ENCODE peak calls at places on chromosomes 3 and 15, in four cellular contexts. Z, V, Y and X are unnamed samples.

GRCh38 chr3:49133226-49133951 is 539 bp upstream of the LAMB2 start:
- DNase-seq in Z (peak), V (no peak), Y (peak), X (peak)

GRCh38 chr3:52277071-52277964 is 1.1 kb downstream of the WDR82 start:
- DNase-seq in Z (peak), V (peak), Y (peak), X (peak)

GRCh38 chr3:108602249-108602934 is 12.9 kb downstream of the DZIP3 start:
- DNase-seq in Z (peak), V (no peak), Y (no peak), X (no peak)

GRCh38 chr3:127406309-127407025 is 118.6 kb upstream of the PRR20G start:
- DNase-seq in Z (peak), V (peak), Y (peak), X (no peak)

GRCh38 chr3:42067324-42067723 is 23.8 kb upstream of the TRAK1 start:
- DNase-seq in Z (peak), V (no peak), Y (no peak), X (peak)

GRCh38 chr3:12479919-12480425 is 4.3 kb upstream of the TSEN2 start:
- DNase-seq in Z (peak), V (peak), Y (peak), X (peak)

GRCh38 chr3:32500880-32501784 is 1.5 kb downstream of the CMTM6 start:
- DNase-seq in Z (no peak), V (no peak), Y (no peak), X (no peak)

GRCh38 chr3:125186261-125186770 is 26.2 kb downstream of the SLC12A8 start:
- DNase-seq in Z (peak), V (no peak), Y (no peak), X (peak)

GRCh38 chr15:71002321-71002720 is 109.7 kb downstream of the LRRC49 start:
- DNase-seq in Z (peak), V (no peak), Y (no peak), X (peak)

GRCh38 chr3:195260286-195260905 is 10.6 kb downstream of the XXYLT1 start:
- DNase-seq in Z (no peak), V (no peak), Y (no peak), X (no peak)

GRCh38 chr3:13884851-13885703 is 5.2 kb upstream of the WNT7A start:
- DNase-seq in Z (no peak), V (peak), Y (peak), X (no peak)

GRCh38 chr3:123498761-123499160 is 49.9 kb upstream of the ADCY5 start:
- DNase-seq in Z (no peak), V (no peak), Y (no peak), X (no peak)

GRCh38 chr3:123547881-123548534 is 36.8 kb downstream of the HACD2 start:
- DNase-seq in Z (no peak), V (no peak), Y (no peak), X (no peak)

GRCh38 chr3:110198717-110199587 is 861.6 kb upstream of the DPPA4 start:
- DNase-seq in Z (peak), V (peak), Y (no peak), X (peak)

GRCh38 chr15:95887666-95888480 is 442.6 kb upstream of the NR2F2 start:
- DNase-seq in Z (peak), V (no peak), Y (no peak), X (peak)

GRCh38 chr15:101328001-101328400 is 33.0 kb upstream of the SNRPA1 start:
- DNase-seq in Z (no peak), V (no peak), Y (no peak), X (no peak)

GRCh38 chr3:38030126-38031021 is 932 bp upstream of the PLCD1 start:
- DNase-seq in Z (no peak), V (no peak), Y (no peak), X (no peak)

GRCh38 chr3:27976933-27977332 is 254.8 kb upstream of the EOMES start:
- DNase-seq in Z (peak), V (no peak), Y (no peak), X (no peak)

GRCh38 chr3:55782351-55782750 is 295.2 kb upstream of the WNT5A start:
- DNase-seq in Z (no peak), V (no peak), Y (no peak), X (no peak)

GRCh38 chr3:41234823-41235722 is 35.8 kb downstream of the CTNNB1 start:
- DNase-seq in Z (peak), V (no peak), Y (no peak), X (peak)

GRCh38 chr3:146155022-146155421 is 6.0 kb downstream of the PLOD2 start:
- DNase-seq in Z (no peak), V (no peak), Y (no peak), X (no peak)

GRCh38 chr3:56969851-56970250 is 90.6 kb upstream of the SPATA12 start:
- DNase-seq in Z (peak), V (no peak), Y (no peak), X (peak)

GRCh38 chr15:92123848-92124631 is 269.6 kb upstream of the ST8SIA2 start:
- DNase-seq in Z (no peak), V (no peak), Y (no peak), X (no peak)

GRCh38 chr15:41417812-41418211 is 917 bp downstream of the RTF1 start:
- DNase-seq in Z (no peak), V (no peak), Y (no peak), X (no peak)

GRCh38 chr3:104031598-104031997 is 1335.1 kb upstream of the ALCAM start:
- DNase-seq in Z (no peak), V (no peak), Y (no peak), X (no peak)

GRCh38 chr15:101373580-101373979 is 78.5 kb upstream of the SNRPA1 start:
- DNase-seq in Z (no peak), V (no peak), Y (no peak), X (no peak)

GRCh38 chr15:56919708-56920637 is 1.5 kb downstream of the TCF12 start:
- DNase-seq in Z (peak), V (peak), Y (peak), X (peak)

GRCh38 chr3:131518682-131519081 is 15.9 kb upstream of the MRPL3 start:
- DNase-seq in Z (no peak), V (no peak), Y (no peak), X (no peak)

GRCh38 chr3:71872256-71872655 is 87.3 kb upstream of the PROK2 start:
- DNase-seq in Z (no peak), V (no peak), Y (no peak), X (no peak)

GRCh38 chr3:12270976-12271375 is 17.9 kb upstream of the PPARG start:
- DNase-seq in Z (no peak), V (no peak), Y (no peak), X (no peak)

GRCh38 chr3:176595307-176595706 is 602.0 kb downstream of the TBL1XR1 start:
- DNase-seq in Z (peak), V (no peak), Y (no peak), X (peak)

GRCh38 chr3:186361246-186361611 is 805 bp downstream of the DGKG start:
- DNase-seq in Z (no peak), V (no peak), Y (no peak), X (no peak)

GRCh38 chr3:186362988-186363387 is 954 bp upstream of the DGKG start:
- DNase-seq in Z (peak), V (no peak), Y (no peak), X (peak)

GRCh38 chr3:186360779-186361178 is 1.3 kb downstream of the DGKG start:
- DNase-seq in Z (no peak), V (no peak), Y (no peak), X (no peak)

GRCh38 chr3:186362409-186362757 is 349 bp upstream of the DGKG start:
- DNase-seq in Z (no peak), V (no peak), Y (peak), X (no peak)

DNA sequence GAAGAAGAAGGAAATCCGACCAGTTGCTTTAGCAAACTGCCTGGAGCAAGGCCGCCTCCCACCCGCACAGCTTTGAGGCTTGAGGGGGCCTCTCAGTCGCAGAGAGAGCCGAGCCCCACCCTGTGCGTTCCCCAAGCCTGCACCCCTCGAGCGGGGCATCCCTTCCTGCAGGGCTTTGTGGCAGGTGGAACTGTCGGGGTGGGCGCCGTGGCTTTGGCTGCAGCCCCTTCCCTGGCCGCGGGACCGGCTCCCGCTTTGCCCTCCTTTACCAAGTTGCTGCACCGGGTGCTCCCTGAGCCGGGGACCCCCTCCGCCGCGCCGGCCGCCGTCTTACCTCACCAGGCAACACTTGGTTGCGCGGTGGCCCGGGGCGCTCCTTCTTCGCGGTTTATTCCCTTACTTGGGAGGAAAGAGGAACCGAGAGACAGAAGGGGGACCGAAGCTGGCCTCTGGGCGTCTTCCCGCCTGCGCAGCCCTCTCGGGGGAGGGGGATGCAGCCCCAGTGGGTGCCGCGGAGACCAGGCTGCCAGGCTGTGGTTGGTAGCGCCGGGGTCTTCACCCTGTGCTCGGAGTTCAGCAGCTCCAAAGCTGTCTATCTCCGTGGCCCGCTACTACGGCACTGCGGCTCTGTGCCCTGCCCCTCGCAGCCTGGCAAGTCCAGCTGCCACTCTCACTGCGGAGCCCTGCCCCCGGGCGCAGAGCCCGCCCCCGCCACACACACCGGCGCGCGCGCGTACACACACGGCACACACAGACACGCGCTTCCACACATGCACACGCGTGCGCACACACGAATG is at the start of gene DGKG:
- DNase-seq in Z (no peak), V (no peak), Y (no peak), X (no peak)
- TF ChIP-seq EZH2 in Z (no peak), V (no peak), Y (no peak), X (peak)

DNA sequence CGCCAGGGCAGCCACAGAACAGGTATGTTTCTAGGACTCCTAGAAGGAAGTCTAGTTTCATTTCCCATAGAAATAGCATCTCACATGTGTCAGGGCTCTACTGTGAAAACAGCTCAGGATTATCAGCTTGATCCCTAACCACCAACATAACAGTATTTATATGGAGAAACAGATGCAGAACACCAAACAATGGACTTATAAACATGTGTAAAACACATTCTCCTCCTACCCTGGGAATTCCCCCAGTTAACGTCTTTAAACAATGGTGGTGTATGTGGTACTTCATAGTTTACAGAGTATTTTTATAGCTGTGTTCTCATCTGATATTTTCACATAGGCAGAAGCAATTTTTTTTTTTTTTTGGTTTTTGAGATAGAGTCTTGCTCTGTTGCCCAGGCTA is 9.7 kb downstream of the TNFSF10 start:
- DNase-seq in Z (peak), V (no peak), Y (no peak), X (peak)
- TF ChIP-seq CTCF in Z (no peak), V (no peak), Y (no peak), X (no peak)

DNA sequence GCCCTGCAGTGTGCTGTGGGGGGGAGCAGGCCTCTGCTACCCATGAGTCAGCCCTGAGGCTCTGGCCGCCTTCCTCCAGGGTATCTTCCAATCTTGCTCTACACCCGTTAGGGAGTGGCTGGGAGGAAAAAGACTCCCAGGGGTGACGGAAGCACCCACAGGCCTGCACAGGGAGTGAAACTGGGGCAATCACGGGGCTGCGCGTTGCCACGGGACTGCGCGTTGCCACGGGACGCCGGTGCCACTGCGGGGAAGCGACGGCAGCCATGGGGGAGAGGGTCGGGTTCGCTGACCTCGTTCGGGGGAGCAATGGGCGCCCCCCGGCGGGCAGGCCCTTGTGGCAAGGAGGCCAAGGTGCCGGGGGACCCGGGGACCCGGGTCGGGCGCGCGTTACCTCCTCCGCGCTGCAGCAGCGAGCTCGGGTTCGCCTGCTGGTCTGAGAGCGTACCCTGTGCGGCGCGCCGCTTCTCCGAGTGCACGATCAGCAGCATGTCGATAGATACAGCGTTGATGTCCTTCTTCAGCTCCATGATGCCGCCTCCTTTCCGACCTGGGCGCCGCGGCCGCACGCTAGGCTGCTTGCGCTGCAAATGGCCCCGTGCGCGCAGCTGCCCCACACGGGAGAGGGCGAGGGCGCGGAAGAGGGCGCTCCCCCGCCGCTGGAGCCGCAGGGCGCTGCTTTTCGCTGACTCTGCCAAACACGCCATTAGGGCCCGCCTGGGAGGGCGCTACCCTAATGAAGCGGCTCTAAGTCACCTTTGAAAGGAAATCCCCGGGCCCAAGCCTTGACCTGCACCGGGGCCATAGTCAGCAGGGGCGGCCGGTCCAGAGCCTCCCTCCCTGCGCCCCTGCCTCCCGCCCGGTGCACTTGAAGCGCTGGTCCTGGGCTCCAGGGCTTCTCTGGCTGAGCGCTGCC is at the start of gene KY:
- DNase-seq in Z (peak), V (no peak), Y (no peak), X (peak)
- TF ChIP-seq EZH2 in Z (no peak), V (no peak), Y (no peak), X (no peak)

GRCh38 chr15:60829416-60829815 is 350.5 kb upstream of the ICE2 start:
- DNase-seq in Z (no peak), V (no peak), Y (no peak), X (no peak)
- TF ChIP-seq CTCF in Z (no peak), V (no peak), Y (no peak), X (no peak)

DNA sequence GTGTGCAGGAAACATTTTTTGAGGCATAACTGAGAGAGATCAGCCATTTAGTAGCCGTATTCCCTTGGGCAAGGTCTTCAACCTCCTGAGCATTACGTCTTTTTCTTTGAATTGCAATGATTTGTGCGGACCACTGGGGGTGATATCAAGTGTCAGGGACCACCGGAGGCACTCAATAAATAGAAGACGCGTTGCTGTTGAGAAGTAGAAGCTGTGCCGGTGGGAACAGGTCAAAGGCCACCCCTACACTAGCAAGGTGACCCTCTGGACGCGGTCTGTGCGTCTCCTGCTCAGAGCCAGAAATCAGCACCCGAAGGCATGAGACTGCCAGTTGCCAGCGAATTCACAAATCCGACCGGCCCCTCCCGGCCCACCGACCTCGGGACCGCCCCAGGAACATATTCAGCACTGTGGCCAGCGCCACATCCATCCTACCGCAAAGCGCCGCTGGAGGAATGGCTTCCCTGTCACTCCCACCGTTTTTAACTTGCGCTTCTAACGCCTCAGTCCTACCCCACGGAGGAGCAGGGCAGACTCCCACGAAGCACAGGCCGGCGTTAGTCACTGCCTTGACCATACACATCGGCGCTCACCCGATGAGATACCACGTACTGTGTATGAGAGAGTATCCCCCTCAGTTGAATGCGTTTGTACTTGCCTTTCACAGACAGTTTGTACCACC is 1.4 kb upstream of the GHSR start:
- DNase-seq in Z (peak), V (no peak), Y (no peak), X (peak)
- TF ChIP-seq EZH2 in Z (peak), V (no peak), Y (no peak), X (no peak)

DNA sequence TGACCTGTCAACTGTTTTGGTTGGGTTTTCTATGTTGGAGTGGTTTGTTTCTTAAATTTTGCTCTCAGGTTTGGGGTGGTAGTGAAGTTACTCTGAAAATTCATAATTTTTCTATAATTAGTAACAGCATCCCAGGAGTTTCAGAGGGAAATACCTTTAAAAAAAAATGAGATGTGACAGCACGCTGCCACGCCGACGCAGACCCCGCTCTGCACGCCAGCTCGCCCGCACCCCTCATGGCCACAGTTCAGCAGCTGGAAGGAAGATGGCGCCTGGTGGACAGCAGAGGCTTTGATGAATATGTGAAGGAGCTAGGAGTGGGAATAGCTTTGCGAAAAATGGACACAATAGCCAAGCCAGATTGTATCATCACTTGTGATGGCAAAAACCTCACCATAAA is 34.6 kb downstream of the AKAP13 start:
- DNase-seq in Z (no peak), V (no peak), Y (no peak), X (no peak)
- TF ChIP-seq CTCF in Z (no peak), V (no peak), Y (no peak), X (no peak)

GRCh38 chr15:77819271-77819806 is 186.6 kb upstream of the LINGO1 start:
- DNase-seq in Z (no peak), V (no peak), Y (no peak), X (no peak)

GRCh38 chr15:77818484-77819270 is 186.0 kb upstream of the LINGO1 start:
- DNase-seq in Z (no peak), V (no peak), Y (no peak), X (no peak)

GRCh38 chr15:77821959-77822256 is 189.2 kb upstream of the LINGO1 start:
- DNase-seq in Z (no peak), V (no peak), Y (no peak), X (no peak)

GRCh38 chr15:77821188-77821958 is 188.7 kb upstream of the LINGO1 start:
- DNase-seq in Z (peak), V (peak), Y (peak), X (peak)

DNA sequence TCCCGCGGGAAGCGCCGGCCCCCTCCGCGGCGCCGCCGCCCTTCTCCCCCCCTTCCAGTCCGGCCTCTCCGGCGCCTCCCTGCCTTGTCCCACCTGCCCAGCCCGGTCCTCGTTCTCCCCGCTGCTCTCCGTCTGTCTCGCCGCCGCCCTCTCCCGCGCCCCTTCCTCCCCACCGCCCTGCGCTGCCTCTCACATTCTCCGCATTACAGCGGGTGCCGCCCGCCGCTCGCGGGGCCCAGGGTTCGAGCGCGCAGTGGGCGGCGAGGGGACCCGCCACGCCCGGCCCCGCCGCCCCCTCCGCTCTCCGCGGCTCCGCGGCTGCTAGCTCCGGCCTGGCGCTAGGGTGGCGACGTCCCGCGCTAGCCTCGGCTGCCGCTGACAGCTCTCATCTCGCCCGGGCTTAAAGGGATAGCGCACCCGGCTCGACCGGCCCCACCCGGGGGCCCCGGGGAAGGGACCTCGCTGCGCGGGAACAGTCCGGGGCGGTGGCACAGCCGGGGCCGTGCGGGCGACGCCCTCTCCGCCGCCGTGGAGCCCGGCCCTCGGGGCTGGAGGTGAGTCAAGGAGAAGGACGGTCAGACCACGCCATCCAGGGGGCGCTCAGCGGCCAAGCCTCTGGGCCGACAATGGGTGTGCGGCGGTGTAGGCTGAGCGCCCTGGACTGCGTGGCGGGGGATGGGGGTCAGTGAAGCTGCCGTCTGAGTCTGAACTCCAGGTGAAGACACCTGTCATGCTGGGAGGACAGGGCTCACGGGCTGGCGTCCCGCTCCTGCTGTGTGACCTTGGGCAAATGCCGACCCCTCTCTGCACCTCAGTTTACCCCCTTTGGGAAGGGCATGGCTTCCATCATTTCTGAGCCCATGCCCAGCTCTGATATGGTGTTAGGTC is 187.4 kb upstream of the LINGO1 start:
- DNase-seq in Z (peak), V (no peak), Y (peak), X (no peak)
- TF ChIP-seq EZH2 in Z (peak), V (no peak), Y (peak), X (peak)